ENCODE peak calls at places on chromosomes 7 and 10, in ten cellular contexts. T, M, J, L, R, I, F, V, U and E are unnamed samples.

GRCh38 chr10:132300582-132300981 is 7.2 kb downstream of the STK32C start:
- DNase-seq in T (no peak), M (no peak), J (no peak), L (no peak), R (no peak), I (no peak), F (no peak), V (no peak), U (no peak), E (no peak)

GRCh38 chr7:24703296-24703695 is 54.0 kb downstream of the GSDME start:
- DNase-seq in T (no peak), M (no peak), J (no peak), L (no peak), R (no peak), I (no peak), F (peak), V (no peak), U (no peak), E (no peak)

GRCh38 chr10:92756233-92757065 is 66.7 kb downstream of the HHEX start:
- DNase-seq in T (peak), M (no peak), J (no peak), L (peak), R (peak), I (no peak), F (no peak), V (peak), U (no peak), E (no peak)

GRCh38 chr10:16792675-16793074 is 24.5 kb downstream of the RSU1 start:
- DNase-seq in T (no peak), M (no peak), J (no peak), L (peak), R (peak), I (peak), F (no peak), V (peak), U (no peak), E (no peak)

GRCh38 chr10:89600041-89600440 is 45.0 kb downstream of the PANK1 start:
- DNase-seq in T (no peak), M (no peak), J (no peak), L (no peak), R (no peak), I (no peak), F (no peak), V (no peak), U (no peak), E (no peak)

GRCh38 chr7:28579571-28579970 is 167.3 kb downstream of the CREB5 start:
- DNase-seq in T (no peak), M (no peak), J (no peak), L (peak), R (no peak), I (no peak), F (no peak), V (no peak), U (no peak), E (no peak)

GRCh38 chr7:122885583-122886356 is 490 bp downstream of the CADPS2 start:
- DNase-seq in T (peak), M (no peak), J (no peak), L (peak), R (peak), I (peak), F (peak), V (no peak), U (no peak), E (peak)

GRCh38 chr10:43218206-43218950 is 48.5 kb downstream of the RASGEF1A start:
- DNase-seq in T (peak), M (no peak), J (no peak), L (no peak), R (no peak), I (no peak), F (no peak), V (no peak), U (no peak), E (no peak)

GRCh38 chr7:45026984-45027773 is 27.2 kb downstream of the CCM2 start:
- DNase-seq in T (peak), M (peak), J (no peak), L (peak), R (peak), I (no peak), F (no peak), V (peak), U (no peak), E (no peak)

GRCh38 chr7:18345641-18346234 is 149.8 kb upstream of the HDAC9 start:
- DNase-seq in T (peak), M (peak), J (peak), L (peak), R (peak), I (no peak), F (peak), V (peak), U (no peak), E (peak)

GRCh38 chr7:92835140-92835850 is 1.1 kb downstream of the CDK6 start:
- DNase-seq in T (peak), M (peak), J (peak), L (peak), R (peak), I (peak), F (peak), V (peak), U (peak), E (peak)

GRCh38 chr7:142452791-142453190 is 194.9 kb upstream of the PRSS58 start:
- DNase-seq in T (no peak), M (no peak), J (no peak), L (no peak), R (no peak), I (no peak), F (no peak), V (no peak), U (no peak), E (no peak)

GRCh38 chr7:149414745-149415390 is 46.0 kb downstream of the ZNF777 start:
- DNase-seq in T (peak), M (peak), J (peak), L (peak), R (peak), I (peak), F (no peak), V (peak), U (peak), E (no peak)